ENCODE peak calls at places on chromosomes 5 and 9, in six cellular contexts. M is mesothelial cell of epicardium; G is tibial artery; P is NCI-H2171 treated with DMSO at 0.1 percent for 48 hours; U is astrocyte of the spinal cord; A is stimulated activated CD8-positive, alpha-beta memory T cell treated with anti-CD3 and anti-CD28 coated beads, Interleukin-15, amount 100 ng/mL, for 4 hours. C is an unnamed sample.
A peak's percentile ranks its signal among the peaks of the same experiment; 100 is the strongest.

GRCh38 chr9:129968690-129969485 is 74.1 kb downstream of the FNBP1 start:
- DNase-seq in M (no peak), G (no peak), P (no peak), U (peak; percentile 89), A (no peak), C (peak; percentile 4)

GRCh38 chr5:181161534-181162175 is 14.3 kb downstream of the OR2V2 start:
- DNase-seq in M (no peak), G (no peak), P (no peak), U (no peak), A (no peak), C (no peak)

GRCh38 chr9:6128030-6128429 is 87.6 kb upstream of the IL33 start:
- DNase-seq in M (no peak), G (no peak), P (no peak), U (no peak), A (no peak), C (no peak)

GRCh38 chr5:31181376-31181987 is 12.0 kb upstream of the CDH6 start:
- DNase-seq in M (no peak), G (no peak), P (no peak), U (no peak), A (no peak), C (no peak)

GRCh38 chr9:32161720-32162119 is 222.7 kb upstream of the ACO1 start:
- DNase-seq in M (no peak), G (no peak), P (no peak), U (no peak), A (no peak), C (no peak)

GRCh38 chr5:176631383-176631970 is 1.0 kb downstream of the EIF4E1B start:
- DNase-seq in M (no peak), G (no peak), P (peak; percentile 75), U (no peak), A (no peak), C (no peak)

GRCh38 chr9:109417054-109417453 is 81.1 kb downstream of the PTPN3 start:
- DNase-seq in M (no peak), G (no peak), P (no peak), U (no peak), A (no peak), C (no peak)

GRCh38 chr5:151718168-151718567 is 31.5 kb upstream of the SPARC start:
- DNase-seq in M (no peak), G (no peak), P (no peak), U (peak; percentile 53), A (no peak), C (peak; percentile 50)

GRCh38 chr9:89929315-89929714 is 324.5 kb downstream of the GADD45G start:
- DNase-seq in M (no peak), G (no peak), P (no peak), U (no peak), A (no peak), C (peak; percentile 63)

GRCh38 chr5:103283120-103283519 is 24.6 kb downstream of the MACIR start:
- DNase-seq in M (no peak), G (no peak), P (no peak), U (no peak), A (no peak), C (no peak)

GRCh38 chr9:99056876-99057664 is 47.8 kb upstream of the TGFBR1 start:
- DNase-seq in M (no peak), G (no peak), P (no peak), U (peak; percentile 73), A (no peak), C (no peak)

GRCh38 chr5:72067682-72068470 is 39.4 kb upstream of the MAP1B start:
- DNase-seq in M (no peak), G (no peak), P (no peak), U (peak; percentile 88), A (no peak), C (peak; percentile 95)

GRCh38 chr5:17282283-17283120 is 65.1 kb downstream of the BASP1 start:
- DNase-seq in M (no peak), G (no peak), P (no peak), U (no peak), A (no peak), C (no peak)

GRCh38 chr9:117120061-117120460 is 294.8 kb downstream of the ASTN2 start:
- DNase-seq in M (no peak), G (no peak), P (no peak), U (no peak), A (no peak), C (no peak)

GRCh38 chr9:136280535-136281315 is 23.2 kb downstream of the CCDC187 start:
- DNase-seq in M (no peak), G (no peak), P (no peak), U (no peak), A (no peak), C (no peak)

GRCh38 chr5:143161893-143162520 is 241.5 kb downstream of the NR3C1 start:
- DNase-seq in M (no peak), G (no peak), P (no peak), U (no peak), A (no peak), C (no peak)